ENCODE peak calls at places on chromosome 13, in six cellular contexts. One of them, this sample, is unnamed.

GRCh38 chr13:109868583-109869311 is 82.4 kb upstream of the IRS2 start:
- DNase-seq in glutamatergic neuron: no peak
- DNase-seq in mesendoderm: no peak
- DNase-seq in activated CD4-positive, alpha-beta memory T cell treated with anti-CD3 and anti-CD28 coated beads, Interleukin-2, amount 10 ng/mL, durations not matched to agents 7 days and 5 days: no peak
- DNase-seq in A549: peak
- DNase-seq in breast epithelium: no peak
- DNase-seq in this sample: no peak

GRCh38 chr13:77810430-77810829 is 108.2 kb downstream of the EDNRB start:
- DNase-seq in breast epithelium: no peak
- DNase-seq in activated CD4-positive, alpha-beta memory T cell treated with anti-CD3 and anti-CD28 coated beads, Interleukin-2, amount 10 ng/mL, durations not matched to agents 7 days and 5 days: no peak
- DNase-seq in A549: peak
- DNase-seq in glutamatergic neuron: no peak
- DNase-seq in mesendoderm: peak
- DNase-seq in this sample: no peak

GRCh38 chr13:28408235-28408848 is 86.6 kb downstream of the FLT1 start:
- DNase-seq in A549: no peak
- DNase-seq in mesendoderm: peak
- DNase-seq in glutamatergic neuron: peak
- DNase-seq in activated CD4-positive, alpha-beta memory T cell treated with anti-CD3 and anti-CD28 coated beads, Interleukin-2, amount 10 ng/mL, durations not matched to agents 7 days and 5 days: no peak
- DNase-seq in breast epithelium: no peak
- DNase-seq in this sample: no peak

GRCh38 chr13:72170571-72170970 is 303.6 kb upstream of the DACH1 start:
- DNase-seq in A549: no peak
- DNase-seq in activated CD4-positive, alpha-beta memory T cell treated with anti-CD3 and anti-CD28 coated beads, Interleukin-2, amount 10 ng/mL, durations not matched to agents 7 days and 5 days: no peak
- DNase-seq in mesendoderm: no peak
- DNase-seq in glutamatergic neuron: no peak
- DNase-seq in breast epithelium: no peak
- DNase-seq in this sample: no peak

GRCh38 chr13:44303681-44304432 is 69.8 kb upstream of the SERP2 start:
- DNase-seq in A549: no peak
- DNase-seq in mesendoderm: no peak
- DNase-seq in activated CD4-positive, alpha-beta memory T cell treated with anti-CD3 and anti-CD28 coated beads, Interleukin-2, amount 10 ng/mL, durations not matched to agents 7 days and 5 days: no peak
- DNase-seq in glutamatergic neuron: no peak
- DNase-seq in breast epithelium: peak
- DNase-seq in this sample: peak

GRCh38 chr13:43514326-43514725 is 272.4 kb downstream of the ENOX1 start:
- DNase-seq in activated CD4-positive, alpha-beta memory T cell treated with anti-CD3 and anti-CD28 coated beads, Interleukin-2, amount 10 ng/mL, durations not matched to agents 7 days and 5 days: no peak
- DNase-seq in glutamatergic neuron: no peak
- DNase-seq in mesendoderm: no peak
- DNase-seq in A549: no peak
- DNase-seq in breast epithelium: no peak
- DNase-seq in this sample: no peak

GRCh38 chr13:113109151-113110047 is 3.8 kb downstream of the F7 start:
- DNase-seq in activated CD4-positive, alpha-beta memory T cell treated with anti-CD3 and anti-CD28 coated beads, Interleukin-2, amount 10 ng/mL, durations not matched to agents 7 days and 5 days: no peak
- DNase-seq in mesendoderm: no peak
- DNase-seq in glutamatergic neuron: peak
- DNase-seq in breast epithelium: no peak
- DNase-seq in A549: no peak
- DNase-seq in this sample: peak

GRCh38 chr13:82165396-82166174 is 1716.7 kb downstream of the SLITRK1 start:
- DNase-seq in activated CD4-positive, alpha-beta memory T cell treated with anti-CD3 and anti-CD28 coated beads, Interleukin-2, amount 10 ng/mL, durations not matched to agents 7 days and 5 days: no peak
- DNase-seq in mesendoderm: no peak
- DNase-seq in glutamatergic neuron: no peak
- DNase-seq in A549: no peak
- DNase-seq in breast epithelium: no peak
- DNase-seq in this sample: peak

GRCh38 chr13:100842136-100842535 is 167.5 kb upstream of the TMTC4 start:
- DNase-seq in mesendoderm: no peak
- DNase-seq in breast epithelium: no peak
- DNase-seq in activated CD4-positive, alpha-beta memory T cell treated with anti-CD3 and anti-CD28 coated beads, Interleukin-2, amount 10 ng/mL, durations not matched to agents 7 days and 5 days: no peak
- DNase-seq in A549: no peak
- DNase-seq in glutamatergic neuron: no peak
- DNase-seq in this sample: no peak

GRCh38 chr13:97307882-97308624 is 85.9 kb downstream of the MBNL2 start:
- DNase-seq in glutamatergic neuron: no peak
- DNase-seq in activated CD4-positive, alpha-beta memory T cell treated with anti-CD3 and anti-CD28 coated beads, Interleukin-2, amount 10 ng/mL, durations not matched to agents 7 days and 5 days: no peak
- DNase-seq in mesendoderm: peak
- DNase-seq in A549: peak
- DNase-seq in breast epithelium: no peak
- DNase-seq in this sample: peak

GRCh38 chr13:103640617-103641016 is 574.4 kb upstream of the SLC10A2 start:
- DNase-seq in glutamatergic neuron: no peak
- DNase-seq in mesendoderm: no peak
- DNase-seq in A549: no peak
- DNase-seq in activated CD4-positive, alpha-beta memory T cell treated with anti-CD3 and anti-CD28 coated beads, Interleukin-2, amount 10 ng/mL, durations not matched to agents 7 days and 5 days: no peak
- DNase-seq in breast epithelium: no peak
- DNase-seq in this sample: no peak

GRCh38 chr13:110915874-110916670 is 1.2 kb upstream of the ANKRD10 start:
- DNase-seq in mesendoderm: no peak
- DNase-seq in A549: no peak
- DNase-seq in activated CD4-positive, alpha-beta memory T cell treated with anti-CD3 and anti-CD28 coated beads, Interleukin-2, amount 10 ng/mL, durations not matched to agents 7 days and 5 days: no peak
- DNase-seq in breast epithelium: no peak
- DNase-seq in glutamatergic neuron: no peak
- DNase-seq in this sample: no peak

GRCh38 chr13:109669234-109669612 is 117.2 kb downstream of the IRS2 start:
- DNase-seq in A549: no peak
- DNase-seq in breast epithelium: no peak
- DNase-seq in glutamatergic neuron: no peak
- DNase-seq in mesendoderm: peak
- DNase-seq in activated CD4-positive, alpha-beta memory T cell treated with anti-CD3 and anti-CD28 coated beads, Interleukin-2, amount 10 ng/mL, durations not matched to agents 7 days and 5 days: no peak
- DNase-seq in this sample: no peak

GRCh38 chr13:27007166-27007565 is 164.4 kb downstream of the USP12 start:
- DNase-seq in activated CD4-positive, alpha-beta memory T cell treated with anti-CD3 and anti-CD28 coated beads, Interleukin-2, amount 10 ng/mL, durations not matched to agents 7 days and 5 days: peak
- DNase-seq in glutamatergic neuron: peak
- DNase-seq in breast epithelium: no peak
- DNase-seq in mesendoderm: no peak
- DNase-seq in A549: no peak
- DNase-seq in this sample: peak

GRCh38 chr13:108003626-108004025 is 211.7 kb downstream of the LIG4 start:
- DNase-seq in A549: no peak
- DNase-seq in mesendoderm: no peak
- DNase-seq in glutamatergic neuron: no peak
- DNase-seq in breast epithelium: no peak
- DNase-seq in activated CD4-positive, alpha-beta memory T cell treated with anti-CD3 and anti-CD28 coated beads, Interleukin-2, amount 10 ng/mL, durations not matched to agents 7 days and 5 days: no peak
- DNase-seq in this sample: peak

GRCh38 chr13:53007872-53008271 is 20.7 kb upstream of the OLFM4 start:
- DNase-seq in mesendoderm: no peak
- DNase-seq in activated CD4-positive, alpha-beta memory T cell treated with anti-CD3 and anti-CD28 coated beads, Interleukin-2, amount 10 ng/mL, durations not matched to agents 7 days and 5 days: no peak
- DNase-seq in A549: no peak
- DNase-seq in breast epithelium: no peak
- DNase-seq in glutamatergic neuron: no peak
- DNase-seq in this sample: no peak

GRCh38 chr13:31773538-31773937 is 34.2 kb downstream of the RXFP2 start:
- DNase-seq in mesendoderm: no peak
- DNase-seq in glutamatergic neuron: no peak
- DNase-seq in breast epithelium: no peak
- DNase-seq in A549: no peak
- DNase-seq in activated CD4-positive, alpha-beta memory T cell treated with anti-CD3 and anti-CD28 coated beads, Interleukin-2, amount 10 ng/mL, durations not matched to agents 7 days and 5 days: no peak
- DNase-seq in this sample: no peak

GRCh38 chr13:44732503-44733098 is 156.5 kb upstream of the TSC22D1 start:
- DNase-seq in activated CD4-positive, alpha-beta memory T cell treated with anti-CD3 and anti-CD28 coated beads, Interleukin-2, amount 10 ng/mL, durations not matched to agents 7 days and 5 days: no peak
- DNase-seq in A549: no peak
- DNase-seq in glutamatergic neuron: no peak
- DNase-seq in mesendoderm: peak
- DNase-seq in breast epithelium: no peak
- DNase-seq in this sample: no peak

GRCh38 chr13:51347099-51347498 is 7.6 kb downstream of the SERPINE3 start:
- DNase-seq in activated CD4-positive, alpha-beta memory T cell treated with anti-CD3 and anti-CD28 coated beads, Interleukin-2, amount 10 ng/mL, durations not matched to agents 7 days and 5 days: no peak
- DNase-seq in glutamatergic neuron: no peak
- DNase-seq in breast epithelium: no peak
- DNase-seq in A549: no peak
- DNase-seq in mesendoderm: peak
- DNase-seq in this sample: no peak